ENCODE peak calls at places on chromosomes 5 and 9, in four cellular contexts. One of them, this sample, is unnamed.
A peak's percentile ranks its signal among the peaks of the same experiment; 100 is the strongest.

GRCh38 chr9:136297016-136297691 is 6.7 kb downstream of the CCDC187 start:
- DNase-seq in GM23338: no peak
- DNase-seq in A673: no peak
- DNase-seq in spleen: no peak
- DNase-seq in this sample: no peak

GRCh38 chr5:180643191-180643851 is 6.1 kb downstream of the FLT4 start:
- DNase-seq in GM23338: no peak
- DNase-seq in A673: no peak
- DNase-seq in spleen: no peak
- DNase-seq in this sample: no peak

GRCh38 chr5:176889321-176890280 is 9.5 kb downstream of the HK3 start:
- DNase-seq in GM23338: no peak
- DNase-seq in A673: no peak
- DNase-seq in spleen: no peak
- DNase-seq in this sample: no peak

GRCh38 chr9:92747459-92748232 is 17.0 kb downstream of the BICD2 start:
- DNase-seq in GM23338: no peak
- DNase-seq in A673: no peak
- DNase-seq in spleen: peak; percentile 62
- DNase-seq in this sample: no peak

GRCh38 chr9:87147803-87148202 is 200.5 kb upstream of the GAS1 start:
- DNase-seq in GM23338: no peak
- DNase-seq in A673: no peak
- DNase-seq in spleen: no peak
- DNase-seq in this sample: no peak

GRCh38 chr9:33466565-33467495 is 6.9 kb downstream of the NOL6 start:
- DNase-seq in GM23338: peak; percentile 69
- DNase-seq in A673: peak; percentile 32
- DNase-seq in spleen: peak; percentile 92
- DNase-seq in this sample: no peak

GRCh38 chr5:119409235-119409815 is 43.0 kb upstream of the HSD17B4 start:
- DNase-seq in GM23338: no peak
- DNase-seq in A673: no peak
- DNase-seq in spleen: no peak
- DNase-seq in this sample: no peak

GRCh38 chr5:55675119-55675518 is 37.0 kb downstream of the SLC38A9 start:
- DNase-seq in GM23338: no peak
- DNase-seq in A673: no peak
- DNase-seq in spleen: no peak
- DNase-seq in this sample: no peak

GRCh38 chr9:37295796-37296195 is 126.7 kb upstream of the GRHPR start:
- DNase-seq in GM23338: peak; percentile 64
- DNase-seq in A673: peak; percentile 46
- DNase-seq in spleen: no peak
- DNase-seq in this sample: no peak

GRCh38 chr5:110736763-110737162 is 2.0 kb upstream of the SLC25A46 start:
- DNase-seq in GM23338: no peak
- DNase-seq in A673: no peak
- DNase-seq in spleen: no peak
- DNase-seq in this sample: no peak

GRCh38 chr5:117736693-117737092 is 1162.1 kb upstream of the SEMA6A start:
- DNase-seq in GM23338: no peak
- DNase-seq in A673: no peak
- DNase-seq in spleen: no peak
- DNase-seq in this sample: no peak

GRCh38 chr5:14109041-14109747 is 33.9 kb upstream of the TRIO start:
- DNase-seq in GM23338: no peak
- DNase-seq in A673: peak; percentile 36
- DNase-seq in spleen: no peak
- DNase-seq in this sample: no peak

GRCh38 chr9:130043654-130044623 is 950 bp upstream of the FNBP1 start:
- DNase-seq in GM23338: peak; percentile 62
- DNase-seq in A673: no peak
- DNase-seq in spleen: peak; percentile 83
- DNase-seq in this sample: no peak

GRCh38 chr9:88808019-88808656 is 183.1 kb upstream of the S1PR3 start:
- DNase-seq in GM23338: no peak
- DNase-seq in A673: peak; percentile 83
- DNase-seq in spleen: no peak
- DNase-seq in this sample: no peak

GRCh38 chr5:72848474-72849428 is 32.3 kb downstream of the TNPO1 start:
- DNase-seq in GM23338: peak; percentile 58
- DNase-seq in A673: peak; percentile 44
- DNase-seq in spleen: peak; percentile 91
- DNase-seq in this sample: no peak

GRCh38 chr5:32753765-32754164 is 42.6 kb downstream of the NPR3 start:
- DNase-seq in GM23338: no peak
- DNase-seq in A673: no peak
- DNase-seq in spleen: no peak
- DNase-seq in this sample: no peak

GRCh38 chr9:121745396-121745695 is 93.9 kb downstream of the DAB2IP start:
- DNase-seq in GM23338: no peak
- DNase-seq in A673: no peak
- DNase-seq in spleen: no peak
- DNase-seq in this sample: no peak

GRCh38 chr9:121742923-121743322 is 91.5 kb downstream of the DAB2IP start:
- DNase-seq in GM23338: no peak
- DNase-seq in A673: no peak
- DNase-seq in spleen: no peak
- DNase-seq in this sample: no peak

GRCh38 chr9:121744687-121745395 is 93.4 kb downstream of the DAB2IP start:
- DNase-seq in GM23338: peak; percentile 32
- DNase-seq in A673: no peak
- DNase-seq in spleen: no peak
- DNase-seq in this sample: no peak

GRCh38 chr9:121743441-121744001 is 92.1 kb downstream of the DAB2IP start:
- DNase-seq in GM23338: peak; percentile 74
- DNase-seq in A673: no peak
- DNase-seq in spleen: peak; percentile 87
- DNase-seq in this sample: peak; percentile 65

DNA sequence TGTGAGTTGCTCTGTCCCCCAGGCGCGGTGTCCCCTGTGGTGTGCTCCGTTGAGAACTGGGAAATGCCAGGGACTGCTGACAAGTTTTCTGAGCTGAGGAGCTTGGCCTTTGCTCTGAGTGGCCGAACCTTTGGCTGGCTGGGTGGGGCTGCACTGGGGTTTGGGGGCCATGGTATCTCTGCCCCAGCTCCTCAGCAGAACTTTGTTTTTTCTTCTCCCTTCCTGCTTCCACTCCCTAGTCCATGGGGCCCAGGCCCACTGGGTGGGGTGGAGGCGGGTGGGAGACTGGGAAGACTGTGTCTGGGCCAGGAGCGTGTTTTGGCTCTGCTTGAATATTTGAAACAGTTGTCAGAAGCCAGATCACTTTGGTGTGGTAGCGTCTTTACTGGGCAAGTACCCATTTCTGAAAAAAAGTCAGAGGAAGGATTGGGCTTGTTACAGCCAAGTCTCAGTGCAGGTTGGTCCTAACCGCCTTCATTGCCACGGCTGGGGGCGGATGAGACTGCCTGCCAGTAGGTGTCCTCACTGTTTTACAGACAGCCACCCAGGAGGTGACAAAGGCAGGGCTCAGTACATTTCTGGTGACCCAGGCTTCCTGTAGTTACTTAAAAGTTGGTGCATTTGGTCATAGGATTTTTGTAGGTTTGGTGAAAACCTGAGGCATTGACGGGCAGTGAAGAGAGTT is 92.7 kb downstream of the DAB2IP start:
- DNase-seq in GM23338: peak; percentile 55
- DNase-seq in A673: peak; percentile 44
- DNase-seq in spleen: peak; percentile 86
- DNase-seq in this sample: no peak
- TF ChIP-seq CTCF in GM23338: peak; percentile 75
- TF ChIP-seq CTCF in A673: peak; percentile 58
- TF ChIP-seq CTCF in spleen: peak; percentile 65
- TF ChIP-seq CTCF in this sample: peak; percentile 59

DNA sequence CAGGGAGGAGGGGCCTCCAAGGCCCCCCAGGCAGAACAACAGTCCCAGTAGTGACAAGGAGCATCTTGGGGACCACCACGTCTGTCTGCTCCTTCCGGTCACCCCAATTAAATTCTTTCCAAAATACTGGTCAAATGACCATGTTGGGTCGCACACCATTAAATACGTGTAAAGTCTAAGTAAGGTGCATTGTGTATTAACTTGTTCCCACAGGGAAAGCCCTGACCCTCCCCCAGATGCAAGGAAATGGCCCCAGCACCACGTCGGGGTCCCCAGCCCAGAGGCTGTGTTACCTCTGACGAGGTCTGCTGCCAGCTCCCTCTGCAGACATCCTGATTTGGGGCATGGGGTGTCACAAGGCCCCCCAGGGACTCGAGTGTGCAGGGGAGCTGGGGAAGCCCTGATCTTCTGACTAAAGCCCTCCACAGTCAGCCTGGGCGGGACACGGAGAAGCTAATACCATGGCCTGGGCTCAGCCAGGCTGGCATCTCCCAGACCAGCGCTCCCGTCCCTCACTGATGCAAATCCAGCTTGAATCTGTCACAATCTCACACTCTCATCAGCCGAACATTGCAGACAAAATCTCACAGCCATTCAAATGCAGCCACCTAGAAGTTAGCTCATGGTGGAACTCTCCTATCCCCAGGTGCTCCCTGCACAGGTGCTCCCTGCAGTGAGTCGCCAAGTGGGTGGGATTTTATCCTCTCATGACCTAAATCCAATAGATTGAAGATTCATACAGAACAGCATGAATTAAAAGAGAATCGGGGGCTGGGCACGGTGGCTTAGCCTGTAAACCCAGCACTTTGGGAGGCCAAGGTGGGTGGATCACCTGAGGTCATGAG is 13.6 kb downstream of the TERT start:
- DNase-seq in GM23338: no peak
- DNase-seq in A673: no peak
- DNase-seq in spleen: peak; percentile 42
- DNase-seq in this sample: no peak
- H3K4me3 ChIP-seq in GM23338: no peak overlapping the region
- H3K4me3 ChIP-seq in A673: no peak overlapping the region
- H3K4me3 ChIP-seq in spleen: no peak overlapping the region
- H3K4me3 ChIP-seq in this sample: no peak overlapping the region

DNA sequence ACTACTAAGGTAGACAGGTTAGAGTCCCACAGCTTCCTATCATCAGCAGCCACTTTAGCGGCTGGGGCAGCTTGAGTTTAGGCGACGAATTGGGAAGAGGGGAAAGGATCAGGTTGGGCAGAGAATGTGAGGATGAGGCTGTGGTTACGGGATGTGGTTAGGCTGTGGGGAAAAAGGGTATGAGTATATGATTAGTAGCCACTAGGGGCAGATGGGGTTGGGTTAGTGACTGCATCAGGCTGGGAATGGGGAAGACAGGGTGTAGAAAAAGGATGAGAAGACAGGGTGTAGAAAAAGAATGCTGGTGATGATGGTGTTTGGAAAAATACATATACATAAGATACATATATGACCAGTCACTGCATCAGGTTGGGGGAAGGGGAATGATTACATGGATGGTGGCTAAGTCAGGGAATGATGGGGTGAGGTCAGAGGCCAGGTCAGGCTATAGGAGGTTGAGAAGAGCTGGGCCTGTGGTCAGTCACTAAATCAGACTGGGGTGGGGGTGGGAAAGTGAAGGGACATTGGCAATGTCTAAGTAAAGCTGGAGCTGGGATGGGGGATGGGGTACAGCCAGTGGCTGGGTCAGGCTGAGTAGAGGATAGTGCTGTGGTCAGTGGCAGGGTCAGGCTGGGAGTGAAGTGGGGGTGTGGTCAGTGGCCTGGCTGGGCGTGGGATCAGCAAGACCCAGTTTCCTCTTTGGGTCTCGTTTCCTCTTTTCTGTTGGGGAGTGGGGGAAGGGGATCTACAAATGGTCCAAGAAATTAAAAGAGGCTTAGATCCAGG is 2.1 kb downstream of the TLN1 start:
- DNase-seq in GM23338: peak; percentile 90
- DNase-seq in A673: peak; percentile 61
- DNase-seq in spleen: peak; percentile 92
- DNase-seq in this sample: peak; percentile 54
- H3K27me3 ChIP-seq in GM23338: no peaks in the 10 kb centered on the region
- H3K27me3 ChIP-seq in A673: no peaks in the 10 kb centered on the region
- H3K27me3 ChIP-seq in spleen: no peaks in the 10 kb centered on the region
- H3K27me3 ChIP-seq in this sample: no peaks in the 10 kb centered on the region

GRCh38 chr9:109652971-109653370 is 127.0 kb upstream of the PALM2AKAP2 start:
- DNase-seq in GM23338: peak; percentile 53
- DNase-seq in A673: peak; percentile 29
- DNase-seq in spleen: no peak
- DNase-seq in this sample: no peak
- TF ChIP-seq CTCF in GM23338: peak; percentile 83
- TF ChIP-seq CTCF in A673: peak; percentile 62
- TF ChIP-seq CTCF in spleen: no peak
- TF ChIP-seq CTCF in this sample: peak; percentile 55

GRCh38 chr9:96137666-96138429 is 164.1 kb downstream of the HSD17B3 start:
- DNase-seq in GM23338: no peak
- DNase-seq in A673: no peak
- DNase-seq in spleen: no peak
- DNase-seq in this sample: no peak
- H3K4me3 ChIP-seq in GM23338: no peak overlapping the region
- H3K4me3 ChIP-seq in A673: no peak overlapping the region
- H3K4me3 ChIP-seq in spleen: no peak overlapping the region
- H3K4me3 ChIP-seq in this sample: peak overlapping the region; percentile 18

GRCh38 chr5:1390333-1390732 is 45.4 kb upstream of the CLPTM1L start:
- DNase-seq in GM23338: no peak
- DNase-seq in A673: no peak
- DNase-seq in spleen: no peak
- DNase-seq in this sample: no peak

GRCh38 chr5:1392801-1393565 is 48.1 kb upstream of the CLPTM1L start:
- DNase-seq in GM23338: no peak
- DNase-seq in A673: no peak
- DNase-seq in spleen: no peak
- DNase-seq in this sample: no peak

GRCh38 chr5:1392261-1392660 is 47.4 kb upstream of the CLPTM1L start:
- DNase-seq in GM23338: no peak
- DNase-seq in A673: no peak
- DNase-seq in spleen: no peak
- DNase-seq in this sample: no peak

GRCh38 chr5:1391691-1392090 is 46.8 kb upstream of the CLPTM1L start:
- DNase-seq in GM23338: no peak
- DNase-seq in A673: no peak
- DNase-seq in spleen: no peak
- DNase-seq in this sample: no peak

DNA sequence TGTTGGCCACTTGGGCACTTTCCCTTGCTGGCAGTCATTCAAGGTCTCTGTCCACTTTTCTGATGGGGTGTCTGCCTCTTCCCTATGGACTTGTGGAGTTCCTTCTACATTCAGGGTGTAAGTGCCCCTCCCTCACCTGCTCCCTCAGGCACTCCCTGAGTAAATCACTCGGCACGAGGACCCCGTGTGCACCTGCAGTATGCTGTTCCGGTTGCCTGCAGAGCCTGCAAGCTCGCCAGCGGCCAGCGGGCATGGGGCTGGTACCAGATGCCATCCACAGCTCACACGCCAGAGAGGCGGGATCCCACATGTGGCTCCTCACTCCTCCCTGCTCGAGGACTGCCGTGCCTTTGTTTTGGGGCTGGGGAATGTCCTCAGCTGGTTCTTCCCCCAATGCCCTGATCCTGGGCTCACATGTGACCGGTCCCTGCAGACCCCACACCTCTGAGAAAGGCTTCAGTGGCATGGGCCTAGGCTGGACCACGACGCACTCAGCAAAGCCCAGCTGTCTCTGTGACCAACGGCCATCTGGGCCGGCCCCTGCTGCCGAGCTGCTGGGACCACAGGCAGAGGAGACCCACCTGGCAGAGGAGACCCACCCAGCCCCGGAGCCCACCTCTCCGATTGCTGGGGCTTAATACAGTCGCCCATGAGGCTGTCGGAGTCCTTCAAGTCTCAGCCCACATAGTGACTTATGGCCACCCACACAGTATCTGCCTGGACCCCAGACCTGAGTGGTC is 46.1 kb upstream of the CLPTM1L start:
- DNase-seq in GM23338: no peak
- DNase-seq in A673: no peak
- DNase-seq in spleen: no peak
- DNase-seq in this sample: no peak
- H3K27me3 ChIP-seq in GM23338: peaks cover 18% of the 10 kb centered on the region
- H3K27me3 ChIP-seq in A673: peaks cover 87% of the 10 kb centered on the region
- H3K27me3 ChIP-seq in spleen: peaks cover 6% of the 10 kb centered on the region
- H3K27me3 ChIP-seq in this sample: peaks cover 18% of the 10 kb centered on the region

This sample was measured in BJ.